ENCODE peak calls at places on chromosomes 11 and 22, in six cellular contexts. S is activated naive CD4-positive, alpha-beta T cell treated with anti-CD3 and anti-CD28 coated beads, Interleukin-2, amount 50 U/mL, for 16 hours; G is SW480; A is sciatic nerve; Z is NCI-H526; B is KG1. W is an unnamed sample.
A peak's percentile ranks its signal among the peaks of the same experiment; 100 is the strongest.

GRCh38 chr11:131770801-131771200 is 400.4 kb downstream of the NTM start:
- DNase-seq in G (no peak), A (no peak), B (no peak), Z (no peak), S (no peak), W (no peak)

GRCh38 chr22:28674121-28674563 is 5.5 kb downstream of the TTC28 start:
- DNase-seq in A (no peak), B (peak; percentile 34), Z (no peak), G (peak; percentile 56), S (no peak), W (no peak)

GRCh38 chr22:50262973-50263617 is 1.6 kb upstream of the MAPK12 start:
- DNase-seq in A (no peak), S (no peak), G (no peak), Z (no peak), B (no peak), W (no peak)

GRCh38 chr22:49481651-49482399 is 345.8 kb downstream of the BRD1 start:
- DNase-seq in B (no peak), S (no peak), Z (no peak), A (no peak), G (no peak), W (no peak)

GRCh38 chr11:103794262-103794661 is 242.2 kb upstream of the DDI1 start:
- DNase-seq in A (no peak), S (no peak), Z (no peak), G (no peak), B (no peak), W (no peak)

GRCh38 chr11:12083380-12083779 is 27.0 kb upstream of the MICAL2 start:
- DNase-seq in B (no peak), S (no peak), A (no peak), Z (no peak), G (no peak), W (no peak)

GRCh38 chr11:87265915-87266314 is 228.2 kb downstream of the TMEM135 start:
- DNase-seq in A (no peak), G (no peak), B (no peak), S (no peak), Z (no peak), W (no peak)

GRCh38 chr11:104151404-104152204 is 12.3 kb downstream of the PDGFD start:
- DNase-seq in S (no peak), G (peak; percentile 8), Z (no peak), A (no peak), B (no peak), W (no peak)

GRCh38 chr11:134754823-134755198 is 342.8 kb upstream of the B3GAT1 start:
- DNase-seq in A (no peak), B (no peak), G (no peak), Z (no peak), S (no peak), W (no peak)

GRCh38 chr11:28822596-28822995 is 714.4 kb downstream of the METTL15 start:
- DNase-seq in Z (no peak), A (no peak), B (no peak), S (no peak), G (no peak), W (no peak)

GRCh38 chr11:15568440-15568839 is 453.7 kb downstream of the INSC start:
- DNase-seq in G (no peak), S (no peak), B (no peak), Z (no peak), A (no peak), W (no peak)

GRCh38 chr22:30457964-30458363 is 13.9 kb downstream of the SEC14L3 start:
- DNase-seq in S (no peak), B (no peak), A (no peak), G (no peak), Z (no peak), W (no peak)

GRCh38 chr11:64870893-64871849 is 7.2 kb downstream of the EHD1 start:
- DNase-seq in A (no peak), Z (no peak), B (no peak), S (no peak), G (no peak), W (no peak)

GRCh38 chr11:29272019-29272654 is 744.7 kb downstream of the KCNA4 start:
- DNase-seq in B (no peak), A (no peak), Z (no peak), G (peak; percentile 30), S (no peak), W (no peak)

GRCh38 chr11:120333801-120334200 is 2.4 kb upstream of the ARHGEF12 start:
- DNase-seq in Z (no peak), A (no peak), G (no peak), B (no peak), S (no peak), W (no peak)

GRCh38 chr11:124799384-124800225 is 601 bp downstream of the MSANTD2 start:
- DNase-seq in G (peak; percentile 38), B (no peak), A (peak; percentile 65), Z (peak; percentile 66), S (peak; percentile 43), W (no peak)

GRCh38 chr11:100780470-100780869 is 93.4 kb downstream of the ARHGAP42 start:
- DNase-seq in B (no peak), S (no peak), A (no peak), Z (no peak), G (no peak), W (no peak)

GRCh38 chr11:10379022-10379421 is 74.1 kb downstream of the ADM start:
- DNase-seq in S (no peak), Z (no peak), A (no peak), B (no peak), G (no peak), W (no peak)

GRCh38 chr11:134380785-134381184 is 31.3 kb downstream of the B3GAT1 start:
- DNase-seq in S (no peak), Z (no peak), G (peak; percentile 9), A (no peak), B (no peak), W (no peak)

GRCh38 chr22:17665884-17666283 is 27.3 kb downstream of the BCL2L13 start:
- DNase-seq in G (no peak), A (no peak), Z (no peak), B (no peak), S (no peak), W (no peak)

GRCh38 chr11:47413351-47413750 is 5.0 kb downstream of the SLC39A13 start:
- DNase-seq in G (no peak), Z (no peak), A (no peak), S (no peak), B (no peak), W (no peak)

W was measured in thoracic aorta.